ENCODE peak calls at places on chromosomes 16 and 17, in nine cellular contexts. L is NCI-H774; Z is EL; D is NCI-H187; C is esophagus muscularis mucosa; O is C1 segment of cervical spinal cord; T is T-helper 17 cell; F is stimulated activated CD8-positive, alpha-beta memory T cell treated with anti-CD3 and anti-CD28 coated beads, Interleukin-4, amount 100 ng/mL, for 1 hour; H is stimulated activated CD4-positive, alpha-beta T cell treated with anti-CD3 and anti-CD28 coated beads, Interleukin-4, amount 100 ng/mL, for 24 hours. N is an unnamed sample.

GRCh38 chr17:1153795-1154546 is 25.8 kb downstream of the ABR start:
- DNase-seq in L (no peak), Z (peak; percentile 55), D (peak; percentile 6), C (no peak), O (peak; percentile 63), T (no peak), F (no peak), H (no peak), N (peak; percentile 67)

GRCh38 chr17:8430966-8431365 is 4.7 kb upstream of the NDEL1 start:
- DNase-seq in L (no peak), Z (peak; percentile 29), D (no peak), C (no peak), O (no peak), T (no peak), F (no peak), H (no peak), N (peak; percentile 22)

GRCh38 chr17:31327534-31328526 is 6.4 kb upstream of the EVI2A start:
- DNase-seq in L (no peak), Z (peak; percentile 91), D (no peak), C (no peak), O (no peak), T (no peak), F (no peak), H (no peak), N (peak; percentile 90)

GRCh38 chr16:80123189-80123588 is 417.6 kb upstream of the DYNLRB2 start:
- DNase-seq in L (no peak), Z (peak; percentile 63), D (no peak), C (peak; percentile 90), O (no peak), T (no peak), F (no peak), H (no peak), N (no peak)

GRCh38 chr16:77744136-77744535 is 21.8 kb downstream of the NUDT7 start:
- DNase-seq in L (no peak), Z (no peak), D (no peak), C (no peak), O (no peak), T (no peak), F (no peak), H (no peak), N (peak; percentile 35)

GRCh38 chr16:72434159-72434558 is 262.2 kb upstream of the PMFBP1 start:
- DNase-seq in L (no peak), Z (peak; percentile 17), D (no peak), C (no peak), O (no peak), T (no peak), F (no peak), H (no peak), N (peak; percentile 47)

GRCh38 chr16:85209526-85210121 is 97.4 kb upstream of the CIBAR2 start:
- DNase-seq in L (no peak), Z (no peak), D (no peak), C (no peak), O (no peak), T (no peak), F (no peak), H (no peak), N (no peak)

GRCh38 chr16:57675752-57676623 is 7.9 kb downstream of the ADGRG3 start:
- DNase-seq in L (no peak), Z (no peak), D (no peak), C (no peak), O (no peak), T (no peak), F (no peak), H (no peak), N (no peak)

GRCh38 chr17:9998060-9998459 is 93.0 kb upstream of the RCVRN start:
- DNase-seq in L (no peak), Z (no peak), D (no peak), C (no peak), O (no peak), T (no peak), F (no peak), H (no peak), N (no peak)